ENCODE peak calls at places on chromosomes 3 and 15, in ten cellular contexts. H is neural progenitor cell, Y is ovary, J is Panc1, I is osteoblast, E is PC-9, D is MM.1S, F is cardiac muscle cell, R is gastrocnemius medialis, A is PC-3. N is an unnamed sample.

GRCh38 chr3:57007513-57008415 is 52.7 kb upstream of the SPATA12 start:
- DNase-seq in I (peak; percentile 96), R (peak; percentile 65), E (peak; percentile 80), J (no peak), H (no peak), D (no peak), F (peak; percentile 92), Y (peak; percentile 88), A (peak; percentile 83), N (no peak)

GRCh38 chr3:137217733-137218132 is 259.9 kb downstream of the IL20RB start:
- DNase-seq in H (peak; percentile 59), E (no peak), A (no peak), F (no peak), R (no peak), D (no peak), I (no peak), J (no peak), Y (no peak), N (no peak)

GRCh38 chr3:151305081-151305777 is 11.4 kb downstream of the GPR87 start:
- DNase-seq in Y (no peak), J (no peak), I (peak; percentile 92), H (peak; percentile 50), A (peak; percentile 98), D (peak; percentile 33), E (peak; percentile 99), F (peak; percentile 98), R (peak; percentile 53), N (peak; percentile 92)

GRCh38 chr3:110623571-110623970 is 448.0 kb upstream of the NECTIN3 start:
- DNase-seq in D (peak; percentile 95), Y (no peak), R (no peak), I (no peak), J (no peak), A (peak; percentile 7), F (peak; percentile 20), E (no peak), H (no peak), N (no peak)

GRCh38 chr3:98371186-98371585 is 17.5 kb downstream of the OR5K4 start:
- DNase-seq in D (no peak), I (no peak), J (no peak), H (no peak), R (no peak), E (no peak), Y (no peak), A (no peak), F (no peak), N (no peak)

GRCh38 chr3:9862391-9863235 is 17.4 kb downstream of the CIDEC start:
- DNase-seq in E (no peak), F (peak; percentile 78), R (peak; percentile 46), D (no peak), Y (peak; percentile 69), I (peak; percentile 92), H (peak; percentile 86), J (no peak), A (peak; percentile 48), N (no peak)

GRCh38 chr3:53045784-53046170 is at the start of gene SFMBT1:
- DNase-seq in A (peak; percentile 81), E (no peak), H (peak; percentile 87), Y (peak; percentile 65), R (peak; percentile 55), J (no peak), F (peak; percentile 73), D (peak; percentile 72), I (peak; percentile 99), N (no peak)

GRCh38 chr3:192892981-192893827 is 24.5 kb downstream of the MB21D2 start:
- DNase-seq in A (peak; percentile 48), F (peak; percentile 83), Y (no peak), H (peak; percentile 33), D (peak; percentile 98), I (no peak), E (peak; percentile 99), R (peak; percentile 50), J (peak; percentile 69), N (peak; percentile 72)

GRCh38 chr3:119695480-119695879 is 7.3 kb upstream of the CFAP91 start:
- DNase-seq in F (peak; percentile 20), A (peak; percentile 58), D (no peak), E (no peak), I (peak; percentile 42), R (no peak), H (no peak), Y (no peak), J (no peak), N (no peak)

GRCh38 chr15:67838789-67839332 is 984 bp downstream of the RNU6-1 start:
- DNase-seq in F (peak; percentile 69), D (no peak), J (no peak), R (peak; percentile 69), H (peak; percentile 87), A (peak; percentile 61), I (peak; percentile 96), E (peak; percentile 61), Y (peak; percentile 62), N (peak; percentile 82)

GRCh38 chr3:40681658-40682055 is 156.9 kb downstream of the ZNF621 start:
- DNase-seq in R (no peak), D (no peak), I (no peak), A (no peak), H (no peak), J (no peak), Y (no peak), E (no peak), F (no peak), N (no peak)

GRCh38 chr3:31307131-31307785 is 225.5 kb upstream of the STT3B start:
- DNase-seq in R (no peak), D (no peak), I (no peak), A (no peak), E (no peak), Y (no peak), F (peak; percentile 50), J (no peak), H (no peak), N (no peak)

GRCh38 chr3:152516195-152516594 is 247.5 kb downstream of the MBNL1 start:
- DNase-seq in R (no peak), J (no peak), A (no peak), D (no peak), Y (no peak), I (no peak), H (no peak), F (no peak), E (no peak), N (no peak)

GRCh38 chr15:44296625-44297524 is 8.4 kb downstream of the GOLM2 start:
- DNase-seq in I (peak; percentile 55), J (no peak), D (no peak), A (peak; percentile 81), E (peak; percentile 82), R (no peak), Y (no peak), H (no peak), F (peak; percentile 29), N (no peak)

GRCh38 chr3:100992086-100993033 is 861 bp downstream of the ABI3BP start:
- DNase-seq in H (no peak), J (no peak), F (peak; percentile 65), I (no peak), D (no peak), A (peak; percentile 67), E (peak; percentile 33), R (no peak), Y (no peak), N (no peak)

GRCh38 chr15:45095661-45096060 is 18.3 kb downstream of the DUOX2 start:
- DNase-seq in H (no peak), J (no peak), R (no peak), A (no peak), I (peak; percentile 32), D (no peak), Y (no peak), E (no peak), F (no peak), N (no peak)

GRCh38 chr15:65028338-65028737 is 1.1 kb downstream of the MTFMT start:
- DNase-seq in E (no peak), D (no peak), Y (no peak), I (peak; percentile 62), H (no peak), R (no peak), A (no peak), F (no peak), J (no peak), N (no peak)

GRCh38 chr3:127431066-127431465 is 143.2 kb upstream of the PRR20G start:
- DNase-seq in R (no peak), A (no peak), Y (no peak), H (no peak), D (no peak), I (no peak), J (no peak), F (peak; percentile 27), E (no peak), N (no peak)

DNA sequence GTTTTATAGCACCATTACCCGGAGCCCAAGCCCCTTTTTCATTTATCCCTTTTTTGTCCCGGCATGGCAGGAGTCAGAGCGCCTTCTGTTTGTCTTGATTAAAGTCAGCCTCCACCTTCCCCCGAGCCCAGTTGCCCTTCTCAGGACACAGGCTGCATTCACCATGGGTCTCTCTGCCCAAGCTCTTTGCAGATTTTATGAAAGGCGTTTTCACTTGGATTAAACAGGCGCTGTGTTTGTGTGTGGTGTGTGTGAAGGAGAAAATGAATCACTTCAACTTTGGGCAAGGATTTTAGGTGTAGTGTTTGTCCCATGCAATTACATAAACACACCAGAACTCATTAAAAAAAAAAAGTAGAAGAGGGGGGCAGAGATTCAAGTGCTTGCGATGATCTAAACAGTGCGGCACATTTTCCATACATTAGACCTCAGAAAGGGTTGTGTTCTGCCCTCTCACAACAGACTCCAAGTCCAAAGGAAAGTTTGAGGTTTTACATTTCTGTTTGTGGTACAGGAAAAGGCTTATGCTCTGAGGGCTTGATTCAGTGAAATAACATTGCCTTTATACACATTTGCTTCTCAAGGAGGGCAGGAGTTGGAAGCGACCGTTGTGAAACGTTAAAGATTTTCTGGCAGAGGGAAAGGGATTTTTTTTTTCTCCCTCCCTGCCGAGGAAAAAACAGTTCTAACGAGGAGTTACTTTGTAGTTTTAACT is 14.5 kb upstream of the IL16 start:
- DNase-seq in F (peak; percentile 58), J (no peak), D (no peak), R (no peak), A (no peak), Y (no peak), E (no peak), H (peak; percentile 50), I (no peak), N (no peak)
- H3K27ac ChIP-seq in F (no peak overlapping the region), J (no peak overlapping the region), D (no peak overlapping the region), R (peak overlapping the region; percentile 57), A (no peak overlapping the region), Y (no peak overlapping the region), E (no peak overlapping the region), H (no peak overlapping the region), I (peak overlapping the region; percentile 61), N (no peak overlapping the region)

GRCh38 chr15:70181626-70182255 is 84.0 kb upstream of the TLE3 start:
- DNase-seq in E (no peak), F (no peak), D (no peak), H (no peak), J (no peak), A (no peak), R (no peak), Y (no peak), I (no peak), N (no peak)
- H3K4me1 ChIP-seq in E (no peaks in the 10 kb centered on the region), F (peaks cover 5% of the 10 kb centered on the region), D (peaks cover 7% of the 10 kb centered on the region), H (peaks cover 10% of the 10 kb centered on the region), J (no peaks in the 10 kb centered on the region), A (no peaks in the 10 kb centered on the region), R (no peaks in the 10 kb centered on the region), Y (peaks cover 2% of the 10 kb centered on the region), I (peaks cover 5% of the 10 kb centered on the region), N (peaks cover 4% of the 10 kb centered on the region)

GRCh38 chr15:46280753-46281521 is 646.1 kb downstream of the SQOR start:
- DNase-seq in H (peak; percentile 54), I (no peak), A (peak; percentile 56), E (no peak), F (no peak), D (peak; percentile 41), R (no peak), J (no peak), Y (no peak), N (no peak)
- TF ChIP-seq CTCF in H (peak; percentile 52), I (no peak), A (peak; percentile 68), E (peak; percentile 16), F (no peak), D (peak; percentile 49), R (no peak), J (peak; percentile 20), Y (no peak), N (peak; percentile 57)

GRCh38 chr15:80967991-80968510 is 21.6 kb downstream of the MESD start:
- DNase-seq in F (no peak), I (no peak), R (no peak), J (no peak), E (no peak), H (no peak), A (no peak), Y (no peak), D (no peak), N (no peak)
- H3K27ac ChIP-seq in F (no peak overlapping the region), I (no peak overlapping the region), R (no peak overlapping the region), J (no peak overlapping the region), E (no peak overlapping the region), H (no peak overlapping the region), A (no peak overlapping the region), Y (no peak overlapping the region), D (no peak overlapping the region), N (no peak overlapping the region)

N was measured in RWPE2.